ENCODE peak calls at places on chromosome 3, in four cellular contexts. P, S, G and J are unnamed samples.

GRCh38 chr3:52444860-52445793 is at the start of gene SEMA3G:
- DNase-seq in G (peak; percentile 94), P (peak; percentile 92), S (peak; percentile 72), J (peak; percentile 81)

GRCh38 chr3:55937301-55937700 is 450.2 kb upstream of the WNT5A start:
- DNase-seq in G (no peak), S (no peak), P (no peak), J (no peak)

GRCh38 chr3:69865920-69866679 is 126.8 kb downstream of the MITF start:
- DNase-seq in G (no peak), P (peak; percentile 83), S (peak; percentile 65), J (peak; percentile 64)

GRCh38 chr3:184300377-184300717 is 1.3 kb downstream of the PSMD2 start:
- DNase-seq in S (no peak), G (no peak), P (no peak), J (no peak)

GRCh38 chr3:168885028-168885427 is 778.5 kb downstream of the MECOM start:
- DNase-seq in S (peak; percentile 29), G (no peak), P (no peak), J (no peak)

GRCh38 chr3:196867507-196868296 is at the start of gene SENP5:
- DNase-seq in S (peak; percentile 87), G (peak; percentile 96), P (peak; percentile 94), J (peak; percentile 94)

GRCh38 chr3:73177827-73178226 is 116.4 kb downstream of the EBLN2 start:
- DNase-seq in P (no peak), G (no peak), S (no peak), J (no peak)

GRCh38 chr3:139309880-139310279 is 33.9 kb upstream of the MRPS22 start:
- DNase-seq in S (peak; percentile 15), P (no peak), G (no peak), J (no peak)

GRCh38 chr3:18843930-18844329 is 304.4 kb upstream of the KCNH8 start:
- DNase-seq in P (no peak), S (no peak), G (no peak), J (no peak)

GRCh38 chr3:160490166-160490565 is 40.6 kb upstream of the TRIM59 start:
- DNase-seq in P (no peak), S (no peak), G (no peak), J (no peak)

GRCh38 chr3:39601241-39601640 is 133.8 kb downstream of the MOBP start:
- DNase-seq in P (no peak), S (no peak), G (no peak), J (no peak)

GRCh38 chr3:133659806-133660205 is 1.9 kb downstream of the TOPBP1 start:
- DNase-seq in S (no peak), P (no peak), G (no peak), J (no peak)

GRCh38 chr3:172577962-172578560 is 54.8 kb upstream of the TNFSF10 start:
- DNase-seq in S (no peak), P (no peak), G (no peak), J (no peak)

DNA sequence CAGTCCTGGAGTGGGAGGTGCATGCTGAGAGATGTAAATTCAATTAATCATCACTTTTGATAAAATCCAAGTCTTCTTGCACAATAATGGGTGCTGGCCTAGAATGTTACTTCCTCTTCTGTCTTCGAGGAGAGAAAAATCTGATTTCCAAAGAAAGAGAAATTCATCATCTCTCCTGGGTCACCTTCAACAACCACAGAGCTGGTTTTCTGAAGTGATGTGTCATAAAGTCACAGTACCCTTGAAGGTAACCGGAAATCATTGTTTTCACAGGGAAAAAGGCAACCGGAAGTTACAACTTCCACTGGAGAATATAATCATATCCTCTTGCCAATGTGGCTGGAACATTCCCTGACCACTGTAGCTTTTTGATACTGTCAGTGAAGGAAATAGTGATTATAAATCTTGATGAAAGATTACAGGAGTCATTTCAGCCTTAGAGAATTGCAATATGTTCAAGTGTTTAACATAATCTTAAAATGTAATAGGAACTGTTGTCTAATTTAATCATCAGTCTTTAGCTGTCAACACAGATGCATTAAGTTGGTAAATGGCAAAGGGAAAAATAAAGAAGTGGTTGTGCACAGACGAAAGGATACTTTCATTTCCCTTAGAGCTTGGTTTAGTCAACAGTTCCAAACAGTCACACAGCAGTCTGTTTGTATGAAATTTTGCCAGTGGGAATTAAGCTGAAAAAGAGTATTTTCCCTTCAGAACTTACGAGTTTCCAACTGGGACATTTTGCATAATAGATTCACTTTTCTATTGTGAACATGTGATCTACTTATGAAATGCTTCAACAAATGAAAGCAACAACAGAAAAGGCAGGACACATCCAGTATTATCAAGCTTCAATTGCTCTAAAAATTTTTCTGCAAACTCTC is 106.5 kb upstream of the SLC4A7 start:
- DNase-seq in P (no peak), S (peak; percentile 6), G (no peak), J (no peak)
- TF ChIP-seq EP300 in P (no peak), S (no peak), G (no peak), J (no peak)

GRCh38 chr3:194496217-194496881 is 9.5 kb upstream of the ATP13A3 start:
- DNase-seq in P (no peak), S (no peak), G (peak; percentile 37), J (no peak)

GRCh38 chr3:194491996-194492395 is 5.2 kb upstream of the ATP13A3 start:
- DNase-seq in P (no peak), G (no peak), S (no peak), J (no peak)

GRCh38 chr3:194497799-194498575 is 11.2 kb upstream of the ATP13A3 start:
- DNase-seq in S (no peak), P (no peak), G (peak; percentile 89), J (no peak)

GRCh38 chr3:194489736-194490612 is 3.2 kb upstream of the ATP13A3 start:
- DNase-seq in G (peak; percentile 78), P (no peak), S (no peak), J (no peak)

DNA sequence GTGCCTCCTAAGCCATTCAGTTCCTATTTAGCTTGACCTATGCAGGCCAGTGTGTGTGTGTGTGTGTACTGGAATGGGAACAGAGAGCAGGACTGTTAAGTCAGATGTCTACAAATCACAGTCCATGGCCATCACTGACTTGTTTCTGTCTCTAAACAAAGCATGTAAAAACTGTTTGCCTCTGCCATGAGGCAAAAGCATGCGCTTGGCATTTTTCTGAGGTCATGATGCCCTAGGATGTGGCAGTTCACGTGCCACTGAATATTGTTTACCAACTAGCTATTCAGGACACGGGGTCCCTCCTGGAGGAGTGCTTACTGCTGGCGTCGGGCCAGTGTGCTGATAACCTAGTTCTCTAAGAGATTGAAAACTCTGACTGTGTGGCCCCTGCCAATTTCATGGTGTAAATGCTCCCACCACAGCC is 8.2 kb upstream of the ATP13A3 start:
- DNase-seq in P (peak; percentile 70), G (peak; percentile 66), S (no peak), J (no peak)
- H3K4me1 ChIP-seq in P (peaks cover 8% of the 10 kb centered on the region), G (peaks cover 9% of the 10 kb centered on the region), S (peaks cover 32% of the 10 kb centered on the region), J (no peaks in the 10 kb centered on the region)

GRCh38 chr3:85433334-85433733 is 474.5 kb downstream of the CADM2 start:
- DNase-seq in S (no peak), P (no peak), G (no peak), J (no peak)

GRCh38 chr3:85432081-85432480 is 473.3 kb downstream of the CADM2 start:
- DNase-seq in G (no peak), P (no peak), S (no peak), J (no peak)

GRCh38 chr3:85427467-85427866 is 468.7 kb downstream of the CADM2 start:
- DNase-seq in G (no peak), S (no peak), P (no peak), J (no peak)
- TF ChIP-seq EP300 in G (no peak), S (no peak), P (no peak), J (no peak)

GRCh38 chr3:107064445-107065060 is 312.7 kb upstream of the CCDC54 start:
- DNase-seq in G (no peak), S (peak; percentile 69), P (peak; percentile 51), J (peak; percentile 74)

GRCh38 chr3:107067421-107067820 is 309.8 kb upstream of the CCDC54 start:
- DNase-seq in P (no peak), G (no peak), S (no peak), J (no peak)

GRCh38 chr3:107062787-107063186 is 314.5 kb upstream of the CCDC54 start:
- DNase-seq in G (no peak), S (no peak), P (no peak), J (no peak)

GRCh38 chr3:107063351-107063750 is 313.9 kb upstream of the CCDC54 start:
- DNase-seq in P (no peak), G (no peak), S (no peak), J (no peak)

DNA sequence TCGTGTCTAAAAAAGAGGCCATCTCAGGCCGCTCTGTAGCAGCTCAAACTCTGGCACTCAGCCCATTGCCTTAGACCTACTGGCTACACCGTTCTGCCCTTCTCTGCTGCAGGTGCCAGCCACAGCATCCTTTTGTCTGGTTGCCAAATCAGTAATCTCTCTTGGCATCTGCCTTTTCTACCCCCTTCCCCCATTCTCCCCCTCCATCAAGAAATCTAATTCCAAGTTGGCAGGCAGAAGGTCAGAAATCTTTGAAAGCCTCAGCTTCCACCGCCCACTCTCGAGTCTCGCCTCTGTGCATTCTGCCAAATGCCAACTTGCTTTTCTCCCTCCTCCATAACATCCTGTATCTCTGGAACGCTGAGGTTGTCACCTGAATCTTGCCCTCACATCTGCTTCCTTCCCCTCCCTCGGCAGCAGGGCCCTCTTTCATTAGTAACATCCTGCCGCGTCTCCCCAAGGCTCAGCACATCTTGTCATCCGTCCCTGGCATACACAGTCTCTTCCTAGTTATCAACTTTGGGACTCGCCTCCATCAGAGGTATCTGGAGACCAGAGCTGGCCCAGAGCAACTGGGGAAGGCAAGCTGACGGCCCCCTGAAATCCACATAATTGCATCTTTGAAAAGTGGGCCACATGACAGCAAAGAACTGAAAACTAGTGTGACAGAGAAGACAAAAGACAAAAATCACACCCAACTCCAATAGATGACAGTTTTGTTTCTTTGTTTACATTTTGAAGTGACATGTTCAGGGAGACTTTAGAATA is 312.0 kb upstream of the CCDC54 start:
- DNase-seq in S (no peak), G (no peak), P (no peak), J (no peak)
- H3K4me1 ChIP-seq in S (peaks cover 11% of the 10 kb centered on the region), G (peaks cover 27% of the 10 kb centered on the region), P (no peaks in the 10 kb centered on the region), J (peaks cover 22% of the 10 kb centered on the region)

GRCh38 chr3:121545049-121545563 is 682 bp downstream of the POLQ start:
- DNase-seq in P (no peak), G (no peak), S (no peak), J (no peak)

GRCh38 chr3:121542924-121543323 is 2.9 kb downstream of the POLQ start:
- DNase-seq in S (no peak), G (no peak), P (no peak), J (no peak)

DNA sequence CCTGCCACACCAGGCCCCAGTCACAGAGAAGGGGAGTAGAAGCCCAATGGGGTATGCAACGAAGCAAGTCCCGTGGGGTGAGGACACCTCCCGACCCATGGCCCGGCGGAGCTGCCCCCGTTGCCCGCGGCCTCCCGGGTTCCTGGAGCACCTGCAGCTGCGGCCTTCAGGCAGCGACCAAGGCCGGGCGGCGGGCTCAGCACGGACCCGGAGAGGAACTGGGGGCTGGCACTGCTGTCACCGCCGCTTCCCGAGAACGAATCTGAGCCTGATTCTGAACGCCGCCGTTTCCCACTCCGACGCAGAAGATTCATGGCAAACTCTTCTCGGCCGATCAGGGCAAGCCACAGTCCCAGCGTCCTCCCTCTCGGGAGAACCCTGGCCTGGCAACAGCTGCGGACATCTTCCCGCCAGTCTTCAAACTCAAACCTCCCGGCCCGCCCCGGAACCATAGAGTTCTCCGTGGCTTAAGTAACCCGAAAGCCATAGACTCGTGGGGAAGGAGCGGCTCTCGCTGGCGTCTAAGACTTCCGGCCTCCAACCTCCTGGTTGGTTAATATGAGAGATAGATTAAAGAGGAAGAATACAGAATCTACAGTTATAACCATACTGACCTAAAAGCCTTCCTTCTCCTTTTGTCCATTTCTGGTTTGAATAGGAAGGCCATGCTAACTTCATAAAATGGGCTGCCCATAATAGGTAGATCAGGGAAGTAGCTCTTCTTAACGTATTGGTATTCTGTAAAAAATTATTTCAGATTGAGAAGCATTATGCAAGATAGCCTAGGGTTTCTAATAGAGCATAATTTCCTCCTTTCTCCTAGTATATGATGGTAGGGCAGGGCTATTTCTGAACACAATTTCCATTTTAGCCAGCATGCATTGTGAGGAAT is at the start of gene POLQ:
- DNase-seq in G (peak; percentile 96), P (peak; percentile 91), S (peak; percentile 96), J (peak; percentile 92)
- TF ChIP-seq EP300 in G (no peak), P (no peak), S (no peak), J (peak; percentile 1)

GRCh38 chr3:194330579-194330978 is 20.5 kb downstream of the CPN2 start:
- DNase-seq in G (no peak), P (peak; percentile 81), S (no peak), J (no peak)
- H3K4me1 ChIP-seq in G (peaks cover 38% of the 10 kb centered on the region), P (peaks cover 4% of the 10 kb centered on the region), S (peaks cover 25% of the 10 kb centered on the region), J (peaks cover 11% of the 10 kb centered on the region)